ENCODE peak calls at places on chromosomes 11 and 22, in five cellular contexts. L is thoracic aorta; C is Peyer's patch; I is stimulated activated CD8-positive, alpha-beta memory T cell treated with anti-CD3 and anti-CD28 coated beads, Interleukin-15, amount 100 ng/mL, for 1 hour; X is pancreas. W is an unnamed sample.
A peak's percentile ranks its signal among the peaks of the same experiment; 100 is the strongest.

GRCh38 chr22:22853713-22854112 is 33.9 kb upstream of the IGLL5 start:
- DNase-seq in L (no peak), C (no peak), I (no peak), X (no peak), W (no peak)

GRCh38 chr11:11171285-11171684 is 181.8 kb downstream of the CSNK2A3 start:
- DNase-seq in L (no peak), C (no peak), I (no peak), X (no peak), W (no peak)

GRCh38 chr11:91859666-91860065 is 365.0 kb upstream of the FAT3 start:
- DNase-seq in L (no peak), C (no peak), I (no peak), X (no peak), W (no peak)

GRCh38 chr22:28027453-28028448 is 108.7 kb upstream of the PITPNB start:
- DNase-seq in L (no peak), C (no peak), I (no peak), X (no peak), W (no peak)

GRCh38 chr22:40121463-40121862 is 56.3 kb upstream of the TNRC6B start:
- DNase-seq in L (no peak), C (no peak), I (no peak), X (no peak), W (no peak)

GRCh38 chr11:36510567-36511020 is 522 bp upstream of the TRAF6 start:
- DNase-seq in L (no peak), C (no peak), I (no peak), X (no peak), W (no peak)

GRCh38 chr11:73286240-73286810 is 14.2 kb downstream of the P2RY6 start:
- DNase-seq in L (no peak), C (no peak), I (no peak), X (no peak), W (no peak)

GRCh38 chr22:30555282-30556210 is 9.0 kb upstream of the SEC14L6 start:
- DNase-seq in L (no peak), C (no peak), I (no peak), X (no peak), W (no peak)

GRCh38 chr11:70624598-70624993 is 226.3 kb downstream of the CTTN start:
- DNase-seq in L (no peak), C (no peak), I (no peak), X (peak; percentile 26), W (no peak)

GRCh38 chr11:117473692-117474091 is 146.0 kb downstream of the CEP164 start:
- DNase-seq in L (no peak), C (no peak), I (no peak), X (no peak), W (no peak)

GRCh38 chr22:20777420-20778177 is 3.7 kb downstream of the SERPIND1 start:
- DNase-seq in L (no peak), C (no peak), I (no peak), X (no peak), W (no peak)

GRCh38 chr11:7444582-7444981 is 40.7 kb upstream of the OLFML1 start:
- DNase-seq in L (no peak), C (no peak), I (no peak), X (no peak), W (no peak)

GRCh38 chr11:111358038-111359001 is 20.8 kb downstream of the POU2AF1 start:
- DNase-seq in L (no peak), C (no peak), I (no peak), X (no peak), W (no peak)

GRCh38 chr22:45688606-45689080 is 17.0 kb downstream of the ATXN10 start:
- DNase-seq in L (no peak), C (no peak), I (no peak), X (no peak), W (no peak)

GRCh38 chr11:64234840-64235379 is 526 bp downstream of the VEGFB start:
- DNase-seq in L (no peak), C (peak; percentile 82), I (no peak), X (peak; percentile 87), W (no peak)

GRCh38 chr22:29032014-29032475 is 29.6 kb downstream of the C22orf31 start:
- DNase-seq in L (no peak), C (no peak), I (no peak), X (no peak), W (no peak)

GRCh38 chr22:50578776-50579310 is 616 bp upstream of the CPT1B start:
- DNase-seq in L (no peak), C (no peak), I (no peak), X (no peak), W (no peak)

GRCh38 chr11:115306703-115307102 is 197.5 kb downstream of the CADM1 start:
- DNase-seq in L (no peak), C (no peak), I (no peak), X (no peak), W (no peak)

GRCh38 chr11:76806608-76807205 is 23.6 kb downstream of the TSKU start:
- DNase-seq in L (no peak), C (no peak), I (no peak), X (no peak), W (no peak)

GRCh38 chr11:7353100-7353499 is 101.4 kb downstream of the SYT9 start:
- DNase-seq in L (no peak), C (no peak), I (no peak), X (no peak), W (no peak)